ENCODE peak calls at places on chromosomes 16 and 17, in eight cellular contexts. C is A549, S is mesendoderm, O is stomach, Y is astrocyte, T is aorta, V is PC-3, F is heart right ventricle. U is an unnamed sample.

GRCh38 chr17:73198201-73198929 is 5.5 kb downstream of the COG1 start:
- DNase-seq in Y (no peak), T (no peak), C (no peak), S (no peak), V (no peak), F (no peak), O (no peak), U (no peak)

GRCh38 chr17:42288985-42289862 is 926 bp downstream of the STAT5A start:
- DNase-seq in S (no peak), F (peak; percentile 43), T (peak; percentile 79), V (no peak), C (no peak), Y (no peak), O (peak; percentile 55), U (peak; percentile 78)

GRCh38 chr16:83744521-83744981 is 63.2 kb upstream of the HSBP1 start:
- DNase-seq in Y (no peak), T (no peak), F (peak; percentile 20), O (no peak), S (peak; percentile 82), V (peak; percentile 12), C (no peak), U (peak; percentile 67)

GRCh38 chr17:51997723-51998122 is 160.8 kb downstream of the CA10 start:
- DNase-seq in C (no peak), Y (no peak), S (no peak), T (no peak), O (no peak), F (no peak), V (no peak), U (no peak)

GRCh38 chr17:13346996-13347762 is 254.6 kb downstream of the HS3ST3A1 start:
- DNase-seq in Y (peak; percentile 99), F (no peak), C (peak; percentile 79), T (no peak), V (peak; percentile 91), S (peak; percentile 37), O (no peak), U (no peak)

GRCh38 chr17:16942141-16943031 is 29.5 kb downstream of the TNFRSF13B start:
- DNase-seq in Y (no peak), F (no peak), O (no peak), T (peak; percentile 62), S (no peak), V (peak; percentile 96), C (peak; percentile 22), U (peak; percentile 41)

GRCh38 chr16:14600164-14600563 is 29.9 kb downstream of the PARN start:
- DNase-seq in V (peak; percentile 47), T (no peak), Y (peak; percentile 11), O (no peak), S (peak; percentile 37), C (peak; percentile 59), F (no peak), U (no peak)

GRCh38 chr16:84583995-84584394 is 33.9 kb downstream of the COTL1 start:
- DNase-seq in C (no peak), T (no peak), Y (no peak), S (no peak), O (no peak), F (no peak), V (no peak), U (no peak)

GRCh38 chr17:78667091-78667490 is 89.9 kb upstream of the DNAH17 start:
- DNase-seq in O (no peak), V (no peak), C (no peak), Y (no peak), S (no peak), T (peak; percentile 38), F (no peak), U (no peak)

GRCh38 chr17:73302189-73302588 is 9.6 kb downstream of the CDC42EP4 start:
- DNase-seq in S (no peak), C (no peak), V (no peak), F (no peak), Y (peak; percentile 83), T (no peak), O (no peak), U (no peak)

GRCh38 chr17:71828182-71828596 is 292.6 kb upstream of the SOX9 start:
- DNase-seq in F (no peak), V (no peak), C (no peak), O (no peak), Y (peak; percentile 75), S (peak; percentile 98), T (no peak), U (peak; percentile 95)

GRCh38 chr16:10391339-10391738 is 5.5 kb downstream of the ATF7IP2 start:
- DNase-seq in Y (no peak), T (no peak), O (no peak), C (no peak), V (no peak), S (no peak), F (no peak), U (no peak)

GRCh38 chr17:2929881-2930533 is 133.4 kb downstream of the OR1D5 start:
- DNase-seq in F (no peak), T (no peak), C (peak; percentile 71), V (peak; percentile 57), S (peak; percentile 86), Y (no peak), O (peak; percentile 71), U (peak; percentile 96)

GRCh38 chr17:45103269-45103795 is 29.0 kb downstream of the PLCD3 start:
- DNase-seq in Y (no peak), T (no peak), S (no peak), C (no peak), V (no peak), F (peak; percentile 41), O (no peak), U (peak; percentile 45)
- H3K4me1 ChIP-seq in Y (no peaks in the 10 kb centered on the region), T (no peaks in the 10 kb centered on the region), S (no peaks in the 10 kb centered on the region), C (peaks cover 7% of the 10 kb centered on the region), V (no peaks in the 10 kb centered on the region), F (peaks cover 19% of the 10 kb centered on the region), O (peaks cover 6% of the 10 kb centered on the region), U (no peaks in the 10 kb centered on the region)

GRCh38 chr17:10048951-10049350 is 143.9 kb upstream of the RCVRN start:
- DNase-seq in Y (no peak), C (no peak), F (no peak), O (no peak), V (no peak), T (no peak), S (no peak), U (no peak)

GRCh38 chr17:10041916-10042588 is 137.0 kb upstream of the RCVRN start:
- DNase-seq in S (no peak), O (no peak), F (no peak), V (no peak), T (no peak), C (no peak), Y (no peak), U (no peak)

GRCh38 chr17:10046786-10047609 is 141.9 kb upstream of the RCVRN start:
- DNase-seq in Y (no peak), F (no peak), C (no peak), S (no peak), O (no peak), T (no peak), V (no peak), U (peak; percentile 41)

GRCh38 chr17:10042589-10043244 is 137.6 kb upstream of the RCVRN start:
- DNase-seq in F (no peak), O (no peak), C (no peak), V (no peak), T (no peak), Y (no peak), S (no peak), U (no peak)

GRCh38 chr17:10046259-10046658 is 141.2 kb upstream of the RCVRN start:
- DNase-seq in F (no peak), S (no peak), O (no peak), Y (no peak), T (no peak), V (no peak), C (no peak), U (no peak)
- H3K4me1 ChIP-seq in F (peaks cover 3% of the 10 kb centered on the region), S (no peaks in the 10 kb centered on the region), O (no peaks in the 10 kb centered on the region), Y (no peaks in the 10 kb centered on the region), T (no peaks in the 10 kb centered on the region), V (no peaks in the 10 kb centered on the region), C (peaks cover 5% of the 10 kb centered on the region), U (no peaks in the 10 kb centered on the region)

DNA sequence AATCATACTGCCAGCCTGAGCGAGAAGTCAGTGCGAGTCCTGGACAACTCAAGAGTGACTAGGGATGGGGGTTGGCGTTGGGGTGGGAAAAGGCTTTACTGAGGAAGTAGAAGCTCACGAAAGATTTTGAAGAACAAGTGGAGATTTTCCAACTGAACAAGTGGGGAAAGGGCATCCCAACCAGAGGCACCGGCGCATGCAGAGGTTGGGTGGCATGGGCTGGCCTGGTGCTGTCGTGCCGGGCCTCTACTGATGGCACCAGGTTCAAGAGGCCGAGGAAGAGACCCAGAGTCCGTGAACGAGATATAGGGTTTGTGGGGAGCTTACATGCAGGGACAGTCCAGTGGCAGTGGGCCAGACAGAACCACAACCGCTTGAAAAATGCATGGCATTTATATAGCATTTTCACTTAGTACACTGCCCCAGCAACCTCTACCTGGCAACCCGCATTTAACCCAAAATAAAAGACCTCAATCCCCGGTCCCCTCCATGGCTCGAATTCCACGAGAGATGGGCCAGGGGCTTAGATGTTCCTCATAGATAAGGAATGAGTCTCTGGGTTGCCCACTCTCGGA is 7.7 kb upstream of the ITGA3 start:
- DNase-seq in C (no peak), O (no peak), T (peak; percentile 44), Y (peak; percentile 63), S (no peak), F (no peak), V (peak; percentile 40), U (peak; percentile 42)
- H3K4me1 ChIP-seq in C (peaks cover 96% of the 10 kb centered on the region), O (peaks cover 48% of the 10 kb centered on the region), T (no peaks in the 10 kb centered on the region), Y (peaks cover 65% of the 10 kb centered on the region), S (peaks cover 20% of the 10 kb centered on the region), F (peaks cover 11% of the 10 kb centered on the region), V (peaks cover 90% of the 10 kb centered on the region), U (peaks cover 9% of the 10 kb centered on the region)

GRCh38 chr17:49631496-49631895 is 46.4 kb downstream of the SPOP start:
- DNase-seq in S (peak; percentile 34), Y (no peak), C (no peak), F (no peak), T (no peak), O (no peak), V (no peak), U (no peak)

GRCh38 chr17:49632201-49632600 is 45.7 kb downstream of the SPOP start:
- DNase-seq in F (no peak), T (no peak), V (no peak), S (no peak), O (no peak), Y (no peak), C (no peak), U (no peak)

GRCh38 chr17:49633250-49633649 is 44.6 kb downstream of the SPOP start:
- DNase-seq in Y (no peak), C (no peak), F (no peak), O (no peak), V (no peak), T (no peak), S (no peak), U (no peak)

GRCh38 chr17:49629447-49629846 is 48.5 kb downstream of the SPOP start:
- DNase-seq in C (no peak), Y (no peak), F (no peak), S (no peak), O (no peak), V (no peak), T (no peak), U (no peak)

DNA sequence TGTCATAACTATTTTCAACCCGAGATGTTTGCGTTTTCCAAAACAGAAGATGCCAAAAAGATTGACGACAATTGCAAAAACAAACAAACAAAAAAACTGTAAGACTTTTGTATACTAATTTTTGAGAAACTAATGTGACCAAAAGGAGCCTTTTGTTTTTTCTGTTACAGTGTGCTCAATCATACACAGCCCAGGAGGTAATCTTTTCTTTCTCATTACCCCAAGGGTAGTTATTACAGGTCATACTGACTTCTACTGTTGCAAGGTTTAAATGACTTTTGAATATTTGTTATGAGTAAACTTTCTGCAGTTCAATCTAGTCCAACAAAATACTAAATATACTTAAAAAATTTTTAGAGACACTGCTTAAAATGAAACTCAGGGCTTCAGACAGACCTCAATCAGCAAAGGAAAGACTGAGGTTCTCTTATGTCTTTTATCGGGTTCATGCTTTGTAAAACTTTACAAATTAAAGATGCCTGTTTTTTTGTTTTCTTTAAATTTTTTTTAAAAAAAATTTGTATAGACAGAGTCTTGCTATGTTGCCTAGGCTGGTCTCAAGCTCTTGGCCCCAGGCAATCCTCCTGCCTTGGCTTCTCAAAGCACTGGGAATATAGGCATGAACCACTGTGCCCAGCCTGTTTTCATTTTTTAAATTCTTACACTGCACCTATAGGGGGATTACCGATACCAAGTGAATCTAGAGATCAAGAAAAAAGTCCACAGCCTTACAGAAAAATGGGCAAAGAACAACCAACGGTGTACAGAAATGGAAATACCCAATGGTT is 47.6 kb downstream of the SPOP start:
- DNase-seq in S (no peak), C (no peak), F (no peak), T (no peak), Y (no peak), V (no peak), O (no peak), U (no peak)
- H3K4me1 ChIP-seq in S (peaks cover 2% of the 10 kb centered on the region), C (peaks cover 7% of the 10 kb centered on the region), F (peaks cover 65% of the 10 kb centered on the region), T (peaks cover 4% of the 10 kb centered on the region), Y (peaks cover 18% of the 10 kb centered on the region), V (no peaks in the 10 kb centered on the region), O (peaks cover 17% of the 10 kb centered on the region), U (peaks cover 11% of the 10 kb centered on the region)